ENCODE peak calls at places on chromosomes 6 and 20, in seven cellular contexts. W, T, S, L, A, U and O are unnamed samples.
A peak's percentile ranks its signal among the peaks of the same experiment; 100 is the strongest.

GRCh38 chr6:148524509-148524908 is 181.9 kb downstream of the SASH1 start:
- DNase-seq in A (no peak), W (no peak), S (no peak), U (no peak), T (no peak), L (no peak), O (no peak)

GRCh38 chr20:44166008-44166407 is 21.0 kb downstream of the JPH2 start:
- DNase-seq in U (no peak), W (no peak), S (no peak), T (no peak), L (no peak), A (no peak), O (no peak)

GRCh38 chr6:40252531-40253258 is 318.4 kb upstream of the MOCS1 start:
- DNase-seq in W (no peak), S (no peak), U (no peak), L (no peak), T (no peak), A (no peak), O (no peak)

GRCh38 chr6:8731874-8732273 is 296.5 kb upstream of the SLC35B3 start:
- DNase-seq in S (no peak), A (no peak), L (no peak), W (no peak), T (no peak), U (no peak), O (no peak)

GRCh38 chr20:36439040-36439730 is 102.1 kb upstream of the MYL9 start:
- DNase-seq in U (peak; percentile 81), A (peak; percentile 66), W (peak; percentile 71), S (peak; percentile 76), L (peak; percentile 48), T (peak; percentile 72), O (peak; percentile 72)

GRCh38 chr6:88548891-88549505 is 382.9 kb upstream of the CNR1 start:
- DNase-seq in S (no peak), A (no peak), L (no peak), U (no peak), W (no peak), T (no peak), O (no peak)

GRCh38 chr6:20348091-20348490 is 53.6 kb upstream of the E2F3 start:
- DNase-seq in S (no peak), A (no peak), L (no peak), U (no peak), T (no peak), W (no peak), O (no peak)

GRCh38 chr20:59221881-59222238 is 58.2 kb downstream of the ZNF831 start:
- DNase-seq in T (no peak), L (no peak), A (no peak), S (no peak), U (no peak), W (no peak), O (no peak)

GRCh38 chr20:56117350-56117749 is 112.0 kb upstream of the CBLN4 start:
- DNase-seq in L (no peak), W (no peak), S (no peak), U (no peak), A (no peak), T (no peak), O (no peak)

GRCh38 chr20:59985864-59986263 is 27.6 kb downstream of the CDH26 start:
- DNase-seq in A (no peak), T (no peak), W (no peak), L (no peak), U (no peak), S (no peak), O (peak; percentile 67)

GRCh38 chr6:26067367-26067766 is 19.9 kb upstream of the HFE start:
- DNase-seq in U (no peak), S (no peak), A (no peak), W (no peak), T (no peak), L (no peak), O (no peak)

GRCh38 chr6:56499121-56499520 is 143.6 kb downstream of the DST start:
- DNase-seq in S (no peak), U (no peak), A (no peak), L (no peak), T (no peak), W (no peak), O (no peak)

GRCh38 chr6:56255370-56255769 is 8.0 kb upstream of the COL21A1 start:
- DNase-seq in L (no peak), U (no peak), W (no peak), S (no peak), A (no peak), T (no peak), O (no peak)

GRCh38 chr20:32210206-32210605 is 2.5 kb downstream of the POFUT1 start:
- DNase-seq in U (no peak), A (no peak), W (no peak), T (no peak), S (no peak), L (no peak), O (no peak)

GRCh38 chr20:48783533-48784272 is 44.1 kb downstream of the PREX1 start:
- DNase-seq in W (no peak), U (no peak), L (no peak), S (no peak), T (no peak), A (no peak), O (no peak)

GRCh38 chr6:80210618-80211017 is 104.1 kb downstream of the BCKDHB start:
- DNase-seq in A (no peak), W (no peak), L (peak; percentile 40), S (no peak), T (no peak), U (peak; percentile 24), O (no peak)

GRCh38 chr6:105692630-105693212 is 289.8 kb upstream of the PREP start:
- DNase-seq in U (no peak), L (no peak), W (no peak), S (no peak), T (no peak), A (no peak), O (no peak)

GRCh38 chr6:98764378-98764911 is 69.9 kb upstream of the POU3F2 start:
- DNase-seq in U (no peak), W (no peak), T (no peak), S (no peak), A (no peak), L (no peak), O (no peak)

GRCh38 chr20:14142171-14142570 is 146.9 kb downstream of the MACROD2 start:
- DNase-seq in A (peak; percentile 27), L (no peak), W (peak; percentile 21), T (peak; percentile 73), U (peak; percentile 85), S (no peak), O (peak; percentile 60)

GRCh38 chr6:83781506-83781905 is 71.7 kb upstream of the RIPPLY2 start:
- DNase-seq in T (no peak), W (no peak), A (no peak), L (no peak), U (no peak), S (no peak), O (no peak)
- H3K36me3 ChIP-seq in T (no peaks in the 10 kb centered on the region), W (no peaks in the 10 kb centered on the region), A (no peaks in the 10 kb centered on the region), L (no peaks in the 10 kb centered on the region), U (no peaks in the 10 kb centered on the region), S (no peaks in the 10 kb centered on the region), O (no peaks in the 10 kb centered on the region)

DNA sequence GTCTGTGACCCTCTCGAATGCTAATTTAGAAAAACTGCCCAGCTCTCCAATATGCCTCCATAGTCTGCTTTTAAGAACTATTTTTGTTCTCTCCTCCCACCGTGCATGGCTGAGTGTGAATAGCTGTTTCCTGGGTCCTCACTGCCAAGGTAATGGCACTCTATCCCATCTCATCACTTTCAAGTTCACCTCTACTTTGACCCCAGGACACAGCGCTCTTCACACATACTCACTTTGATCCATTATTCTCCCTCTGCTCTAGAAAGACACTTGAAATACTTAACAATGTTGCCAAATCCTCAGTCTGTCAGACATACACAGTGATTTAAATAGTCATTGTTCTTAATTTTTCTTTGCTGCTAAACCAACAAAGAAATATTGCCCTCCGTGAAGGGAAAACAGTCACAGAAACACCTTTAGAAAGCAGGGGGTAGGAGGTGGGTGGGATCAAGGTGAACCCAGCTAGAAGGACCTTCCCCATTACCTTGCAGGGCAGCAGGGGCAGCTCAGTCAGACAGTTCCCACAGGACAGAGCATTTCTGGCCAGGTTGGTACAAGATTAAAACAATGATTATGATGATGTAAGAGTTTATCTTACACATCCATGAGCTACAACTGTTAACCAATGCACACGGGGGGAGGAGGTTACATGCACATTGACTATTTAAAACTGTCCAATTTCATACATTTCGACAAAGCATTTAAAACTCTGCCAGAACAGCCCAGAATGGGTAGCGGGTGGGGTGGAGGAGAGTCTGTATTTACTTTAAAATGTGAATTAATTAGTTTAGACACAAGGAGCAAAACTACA is 2.4 kb downstream of the SLC22A23 start:
- DNase-seq in L (no peak), S (no peak), T (no peak), W (no peak), A (no peak), U (no peak), O (no peak)
- H3K4me3 ChIP-seq in L (no peak overlapping the region), S (peak overlapping the region; percentile 70), T (no peak overlapping the region), W (peak overlapping the region; percentile 78), A (peak overlapping the region; percentile 69), U (peak overlapping the region; percentile 74), O (peak overlapping the region; percentile 66)

GRCh38 chr20:50513169-50514034 is 3.2 kb downstream of the PTPN1 start:
- DNase-seq in T (no peak), A (no peak), U (no peak), S (no peak), W (no peak), L (no peak), O (no peak)

GRCh38 chr20:50515471-50516106 is 5.4 kb downstream of the PTPN1 start:
- DNase-seq in L (no peak), S (no peak), U (no peak), T (no peak), W (no peak), A (no peak), O (no peak)

GRCh38 chr20:50514750-50515149 is 4.6 kb downstream of the PTPN1 start:
- DNase-seq in T (no peak), U (no peak), S (no peak), W (no peak), A (no peak), L (no peak), O (no peak)

GRCh38 chr20:50512323-50512722 is 2.1 kb downstream of the PTPN1 start:
- DNase-seq in S (no peak), W (no peak), A (no peak), L (no peak), U (no peak), T (no peak), O (no peak)

DNA sequence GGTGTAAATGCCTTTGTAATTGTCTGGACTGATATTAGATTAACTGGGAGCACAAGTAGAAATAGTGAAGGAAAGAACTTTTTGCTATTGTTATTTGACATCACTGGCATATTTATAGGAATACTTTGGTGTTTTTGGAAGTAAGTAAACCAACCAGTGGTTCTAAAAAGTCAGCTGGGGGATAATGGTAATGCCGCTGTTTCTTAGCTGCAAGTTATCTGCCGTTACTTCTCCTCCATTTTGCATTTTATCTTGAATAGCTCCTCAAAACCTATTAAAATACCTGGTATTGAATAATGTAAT is 3.8 kb downstream of the PTPN1 start:
- DNase-seq in T (no peak), U (no peak), W (no peak), L (no peak), S (no peak), A (no peak), O (no peak)
- H3K27ac ChIP-seq in T (no peak overlapping the region), U (no peak overlapping the region), W (no peak overlapping the region), L (no peak overlapping the region), S (peak overlapping the region; percentile 55), A (peak overlapping the region; percentile 17), O (no peak overlapping the region)

DNA sequence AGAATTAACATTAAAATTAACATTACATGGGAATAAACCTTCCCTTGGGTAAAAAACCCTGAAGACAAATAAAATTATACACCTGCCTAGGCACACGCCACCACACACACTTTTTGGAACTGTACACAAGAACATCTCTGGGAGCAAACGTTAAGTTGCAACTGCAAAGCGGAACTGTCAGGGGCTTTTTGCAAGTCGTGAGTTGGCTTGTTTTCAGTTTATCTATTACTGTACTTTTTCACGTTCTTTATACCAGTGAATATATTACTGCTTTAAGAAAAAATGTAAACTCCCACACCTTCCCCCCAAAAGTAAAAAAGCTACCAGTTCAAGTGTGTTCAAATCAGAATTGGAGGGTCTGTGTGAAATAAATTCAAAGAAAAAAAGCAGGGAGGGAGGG is 65.5 kb upstream of the NFATC2 start:
- DNase-seq in L (no peak), W (no peak), A (no peak), S (no peak), U (no peak), T (no peak), O (no peak)
- H3K36me3 ChIP-seq in L (no peaks in the 10 kb centered on the region), W (no peaks in the 10 kb centered on the region), A (no peaks in the 10 kb centered on the region), S (peaks cover 30% of the 10 kb centered on the region), U (no peaks in the 10 kb centered on the region), T (no peaks in the 10 kb centered on the region), O (no peaks in the 10 kb centered on the region)